ENCODE peak calls at places on chromosome 19, in ten cellular contexts. O is gastrocnemius medialis, I is PC-3, T is choroid plexus epithelial cell, N is foreskin fibroblast, U is AG04450, A is body of pancreas, L is fibroblast of pulmonary artery, P is dorsolateral prefrontal cortex, X is H1. E is an unnamed sample.

GRCh38 chr19:48798937-48799336 is 11.9 kb downstream of the BCAT2 start:
- DNase-seq in P (no peak), O (no peak), U (no peak), L (no peak), X (peak; percentile 64), T (peak; percentile 58), A (no peak), N (no peak), I (no peak), E (no peak)

GRCh38 chr19:5645409-5645808 is 22.5 kb downstream of the SAFB start:
- DNase-seq in T (no peak), X (no peak), N (no peak), I (no peak), A (no peak), P (no peak), L (no peak), U (no peak), O (no peak), E (no peak)

GRCh38 chr19:53511933-53512374 is 26.0 kb upstream of the ZNF331 start:
- DNase-seq in U (peak; percentile 16), P (peak; percentile 38), N (peak; percentile 24), O (no peak), X (peak; percentile 59), I (peak; percentile 63), L (peak; percentile 71), A (peak; percentile 63), T (peak; percentile 85), E (no peak)

GRCh38 chr19:3720533-3720917 is 12.3 kb downstream of the TJP3 start:
- DNase-seq in P (no peak), U (no peak), L (no peak), I (no peak), A (no peak), T (no peak), O (no peak), X (no peak), N (no peak), E (peak; percentile 42)

GRCh38 chr19:58556633-58557252 is 1.7 kb downstream of the UBE2M start:
- DNase-seq in O (no peak), X (no peak), A (no peak), I (no peak), L (no peak), P (no peak), N (no peak), T (no peak), U (no peak), E (no peak)

GRCh38 chr19:3361384-3362216 is 4.8 kb upstream of the NFIC start:
- DNase-seq in P (no peak), N (no peak), X (no peak), L (no peak), U (no peak), O (peak; percentile 3), T (no peak), A (no peak), I (no peak), E (no peak)

GRCh38 chr19:6222884-6223283 is 56.9 kb downstream of the MLLT1 start:
- DNase-seq in A (no peak), T (no peak), O (peak; percentile 39), I (no peak), X (no peak), P (no peak), N (no peak), U (no peak), L (no peak), E (no peak)

GRCh38 chr19:2729943-2730818 is 9.0 kb upstream of the DIRAS1 start:
- DNase-seq in I (no peak), T (no peak), N (no peak), P (no peak), L (no peak), A (no peak), X (no peak), U (no peak), O (no peak), E (no peak)

GRCh38 chr19:10079031-10079453 is 7.1 kb upstream of the SHFL start:
- DNase-seq in I (peak; percentile 7), X (no peak), T (no peak), N (no peak), P (no peak), A (peak; percentile 63), O (no peak), L (no peak), U (no peak), E (peak; percentile 21)

GRCh38 chr19:10070730-10071446 is 15.2 kb upstream of the SHFL start:
- DNase-seq in X (no peak), I (no peak), N (no peak), U (no peak), A (no peak), T (no peak), O (no peak), L (no peak), P (no peak), E (no peak)

GRCh38 chr19:10076535-10076934 is 9.6 kb upstream of the SHFL start:
- DNase-seq in P (no peak), T (no peak), A (no peak), X (no peak), O (no peak), L (no peak), I (no peak), U (no peak), N (no peak), E (no peak)

GRCh38 chr19:10078329-10078728 is 7.8 kb upstream of the SHFL start:
- DNase-seq in U (no peak), T (no peak), X (no peak), L (no peak), N (no peak), I (no peak), O (no peak), A (no peak), P (no peak), E (no peak)

GRCh38 chr19:10074153-10074552 is 12.0 kb upstream of the SHFL start:
- DNase-seq in N (peak; percentile 14), X (no peak), L (peak; percentile 46), T (peak; percentile 50), P (no peak), O (no peak), I (peak; percentile 50), U (no peak), A (no peak), E (peak; percentile 22)
- TF ChIP-seq CTCF in N (peak; percentile 10), X (peak; percentile 39), L (peak; percentile 26), T (peak; percentile 40), P (peak; percentile 16), O (no peak), I (peak; percentile 64), U (peak; percentile 28), A (no peak), E (peak; percentile 19)

GRCh38 chr19:8456064-8456463 is 11.3 kb downstream of the HNRNPM start:
- DNase-seq in A (no peak), L (no peak), P (no peak), U (no peak), I (no peak), X (no peak), T (no peak), N (no peak), O (no peak), E (no peak)
- TF ChIP-seq CTCF in A (no peak), L (peak; percentile 21), P (no peak), U (no peak), I (peak; percentile 37), X (peak; percentile 44), T (peak; percentile 45), N (peak; percentile 9), O (peak; percentile 40), E (no peak)

GRCh38 chr19:9848761-9849160 is 13.6 kb downstream of the PIN1 start:
- DNase-seq in N (no peak), A (no peak), X (no peak), O (no peak), U (no peak), I (no peak), P (no peak), L (no peak), T (no peak), E (no peak)

GRCh38 chr19:9849786-9850185 is 14.7 kb downstream of the PIN1 start:
- DNase-seq in U (no peak), X (no peak), L (no peak), I (no peak), A (no peak), P (no peak), O (no peak), T (no peak), N (no peak), E (no peak)

GRCh38 chr19:9848060-9848459 is 12.9 kb downstream of the PIN1 start:
- DNase-seq in X (no peak), P (no peak), U (no peak), I (peak; percentile 49), L (no peak), A (no peak), T (no peak), O (no peak), N (no peak), E (peak; percentile 35)

GRCh38 chr19:9850235-9850959 is 15.3 kb downstream of the PIN1 start:
- DNase-seq in U (no peak), O (no peak), X (no peak), L (no peak), T (no peak), N (no peak), A (no peak), I (no peak), P (no peak), E (no peak)

GRCh38 chr19:9847087-9847671 is 12.1 kb downstream of the PIN1 start:
- DNase-seq in L (peak; percentile 93), X (peak; percentile 51), P (peak; percentile 77), U (peak; percentile 90), N (peak; percentile 93), T (peak; percentile 95), O (no peak), A (peak; percentile 31), I (peak; percentile 86), E (peak; percentile 55)
- TF ChIP-seq CTCF in L (peak; percentile 91), X (peak; percentile 68), P (peak; percentile 47), U (peak; percentile 89), N (peak; percentile 76), T (peak; percentile 92), O (no peak), A (no peak), I (peak; percentile 80), E (peak; percentile 38)

GRCh38 chr19:283395-283794 is 7.8 kb downstream of the PLPP2 start:
- DNase-seq in P (no peak), O (no peak), I (no peak), U (no peak), N (no peak), X (no peak), T (no peak), L (no peak), A (no peak), E (no peak)

GRCh38 chr19:280541-281007 is 10.6 kb downstream of the PLPP2 start:
- DNase-seq in L (no peak), O (no peak), T (no peak), N (no peak), P (no peak), X (no peak), A (no peak), I (no peak), U (no peak), E (no peak)

GRCh38 chr19:282501-282900 is 8.7 kb downstream of the PLPP2 start:
- DNase-seq in T (no peak), I (no peak), L (no peak), O (no peak), X (no peak), A (no peak), P (no peak), U (no peak), N (no peak), E (no peak)

GRCh38 chr19:281156-281853 is 9.9 kb downstream of the PLPP2 start:
- DNase-seq in I (no peak), A (no peak), L (no peak), U (no peak), N (no peak), O (no peak), T (no peak), P (no peak), X (no peak), E (no peak)

DNA sequence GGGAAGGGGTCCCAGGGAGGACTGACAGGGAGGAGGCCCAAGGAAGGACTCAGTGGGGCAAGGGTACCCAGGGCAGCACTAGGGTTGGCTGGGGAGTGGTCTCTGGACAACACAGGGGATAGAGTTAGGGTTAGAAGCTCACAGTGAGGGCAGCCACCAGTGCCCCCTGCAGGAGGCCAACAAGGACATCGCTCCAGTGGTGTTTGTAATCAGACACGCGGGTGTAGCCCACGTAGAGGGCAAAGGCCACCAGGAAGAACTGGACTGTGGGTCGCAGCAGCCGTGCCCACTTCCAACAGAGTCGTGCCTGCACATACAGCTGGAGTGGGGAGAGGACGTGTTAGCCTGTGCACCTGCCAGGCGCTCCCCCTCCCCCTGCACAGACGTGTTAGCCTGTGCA is 9.2 kb downstream of the PLPP2 start:
- DNase-seq in N (no peak), P (no peak), L (no peak), O (no peak), U (no peak), I (no peak), X (no peak), T (no peak), A (no peak), E (no peak)
- TF ChIP-seq CTCF in N (no peak), P (no peak), L (no peak), O (no peak), U (no peak), I (no peak), X (peak; percentile 14), T (peak; percentile 7), A (no peak), E (no peak)